ENCODE peak calls at places on chromosome 6, in five cellular contexts. A is fibroblast of the aortic adventitia, S is Peyer's patch, F is tibial artery, Y is fibroblast of mammary gland. C is an unnamed sample.

GRCh38 chr6:117195728-117196127 is 69.6 kb upstream of the VGLL2 start:
- DNase-seq in A (no peak), S (no peak), F (no peak), Y (no peak), C (no peak)

GRCh38 chr6:87661016-87661415 is 41.0 kb downstream of the AKIRIN2 start:
- DNase-seq in A (peak; percentile 40), S (no peak), F (no peak), Y (peak; percentile 56), C (no peak)

GRCh38 chr6:118598324-118598723 is 50.2 kb downstream of the PLN start:
- DNase-seq in A (no peak), S (no peak), F (no peak), Y (no peak), C (no peak)

GRCh38 chr6:45728674-45729073 is 287.0 kb downstream of the CLIC5 start:
- DNase-seq in A (peak; percentile 34), S (no peak), F (no peak), Y (peak; percentile 65), C (no peak)

GRCh38 chr6:124924333-124924759 is 37.9 kb upstream of the RNF217 start:
- DNase-seq in A (peak; percentile 26), S (no peak), F (no peak), Y (no peak), C (no peak)

GRCh38 chr6:52726741-52727535 is 36.3 kb downstream of the GSTA2 start:
- DNase-seq in A (no peak), S (no peak), F (no peak), Y (no peak), C (no peak)

GRCh38 chr6:13614926-13615801 is at the start of gene NOL7:
- DNase-seq in A (peak; percentile 99), S (peak; percentile 95), F (peak; percentile 96), Y (peak; percentile 99), C (peak; percentile 99)

GRCh38 chr6:169722362-169723199 is 1.7 kb downstream of the PHF10 start:
- DNase-seq in A (peak; percentile 81), S (peak; percentile 39), F (peak; percentile 42), Y (peak; percentile 80), C (no peak)

GRCh38 chr6:56349196-56349595 is 101.8 kb upstream of the COL21A1 start:
- DNase-seq in A (peak; percentile 72), S (no peak), F (no peak), Y (peak; percentile 67), C (no peak)

GRCh38 chr6:52995913-52996685 is 1.0 kb upstream of the GSTA4 start:
- DNase-seq in A (peak; percentile 88), S (peak; percentile 31), F (peak; percentile 41), Y (peak; percentile 88), C (peak; percentile 32)

GRCh38 chr6:38495922-38496635 is 143.7 kb downstream of the BTBD9 start:
- DNase-seq in A (no peak), S (no peak), F (no peak), Y (no peak), C (no peak)

GRCh38 chr6:167079853-167080297 is 43.0 kb upstream of the CCR6 start:
- DNase-seq in A (no peak), S (peak; percentile 81), F (no peak), Y (no peak), C (no peak)
- TF ChIP-seq CTCF in A (no peak), S (peak; percentile 51), F (no peak), Y (no peak), C (no peak)

GRCh38 chr6:30171677-30172471 is 8.5 kb downstream of the TRIM15 start:
- DNase-seq in A (peak; percentile 8), S (no peak), F (no peak), Y (peak; percentile 19), C (no peak)
- H3K4me3 ChIP-seq in A (no peak overlapping the region), S (no peak overlapping the region), F (no peak overlapping the region), Y (no peak overlapping the region), C (no peak overlapping the region)

GRCh38 chr6:659179-659578 is 2.3 kb upstream of the HUS1B start:
- DNase-seq in A (no peak), S (no peak), F (no peak), Y (no peak), C (no peak)
- TF ChIP-seq CTCF in A (no peak), S (no peak), F (no peak), Y (no peak), C (no peak)

DNA sequence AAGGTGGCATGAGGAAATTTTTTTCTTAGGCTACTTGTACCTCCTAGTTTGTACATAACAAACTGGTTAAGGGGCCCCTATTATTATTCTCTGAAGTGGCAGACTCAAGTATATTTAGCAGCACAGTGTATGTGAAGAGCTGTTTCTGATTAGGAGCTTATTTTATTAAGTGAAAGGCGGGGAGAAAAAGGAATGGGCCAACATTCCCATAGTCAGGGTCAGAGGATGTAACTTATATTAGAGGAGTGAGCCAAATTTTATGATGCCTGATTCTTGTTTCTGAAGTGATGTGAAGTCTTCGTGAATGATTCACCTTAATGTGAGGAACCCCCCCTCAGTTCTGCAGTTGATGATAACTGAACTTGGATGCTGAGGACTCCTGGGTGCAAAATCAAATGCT is 2.8 kb downstream of the HECA start:
- DNase-seq in A (peak; percentile 26), S (no peak), F (no peak), Y (peak; percentile 43), C (no peak)
- H3K4me3 ChIP-seq in A (no peak overlapping the region), S (no peak overlapping the region), F (no peak overlapping the region), Y (no peak overlapping the region), C (no peak overlapping the region)

GRCh38 chr6:166997348-166997747 is 1.8 kb upstream of the CEP43 start:
- DNase-seq in A (no peak), S (no peak), F (no peak), Y (no peak), C (no peak)
- TF ChIP-seq CTCF in A (no peak), S (no peak), F (no peak), Y (no peak), C (no peak)

GRCh38 chr6:44202972-44203750 is 13.6 kb upstream of the MYMX start:
- DNase-seq in A (no peak), S (no peak), F (no peak), Y (no peak), C (no peak)
- H3K4me3 ChIP-seq in A (no peak overlapping the region), S (no peak overlapping the region), F (no peak overlapping the region), Y (no peak overlapping the region), C (no peak overlapping the region)

GRCh38 chr6:36505744-36506534 is 41.3 kb downstream of the STK38 start:
- DNase-seq in A (no peak), S (no peak), F (no peak), Y (no peak), C (no peak)

GRCh38 chr6:36506617-36507016 is 40.7 kb downstream of the STK38 start:
- DNase-seq in A (no peak), S (no peak), F (no peak), Y (no peak), C (no peak)

GRCh38 chr6:36504982-36505381 is 42.3 kb downstream of the STK38 start:
- DNase-seq in A (peak; percentile 29), S (no peak), F (no peak), Y (peak; percentile 63), C (no peak)

GRCh38 chr6:36510365-36510764 is 36.9 kb downstream of the STK38 start:
- DNase-seq in A (no peak), S (no peak), F (no peak), Y (no peak), C (no peak)

DNA sequence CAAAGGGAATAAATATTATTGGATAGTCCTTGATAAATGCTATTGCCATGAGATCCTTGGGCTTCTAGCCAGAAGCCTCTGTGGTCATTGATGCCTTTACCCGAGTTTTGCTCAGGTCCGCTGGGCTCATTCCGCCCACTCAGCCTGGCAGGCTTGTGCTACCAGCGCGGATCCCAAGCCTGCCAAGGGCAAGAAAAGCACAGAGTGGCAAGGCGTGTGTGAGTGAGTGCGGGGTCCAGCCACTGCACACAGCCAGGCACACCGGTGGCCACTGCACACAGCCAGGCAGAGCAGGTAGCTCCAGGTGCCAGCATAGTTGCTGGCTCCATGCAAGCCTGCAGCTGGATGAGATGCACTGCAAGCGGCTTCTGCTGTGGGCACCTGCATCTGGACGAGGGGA is 38.7 kb downstream of the STK38 start:
- DNase-seq in A (no peak), S (no peak), F (no peak), Y (no peak), C (no peak)
- TF ChIP-seq CTCF in A (no peak), S (no peak), F (no peak), Y (no peak), C (no peak)

GRCh38 chr6:136762022-136762975 is 30.0 kb downstream of the MAP3K5 start:
- DNase-seq in A (no peak), S (no peak), F (no peak), Y (no peak), C (no peak)

GRCh38 chr6:136763255-136763654 is 29.0 kb downstream of the MAP3K5 start:
- DNase-seq in A (no peak), S (no peak), F (no peak), Y (no peak), C (no peak)

GRCh38 chr6:136763716-136764521 is 28.4 kb downstream of the MAP3K5 start:
- DNase-seq in A (no peak), S (peak; percentile 46), F (no peak), Y (no peak), C (no peak)

GRCh38 chr6:136764522-136764993 is 27.7 kb downstream of the MAP3K5 start:
- DNase-seq in A (no peak), S (peak; percentile 64), F (no peak), Y (no peak), C (no peak)

DNA sequence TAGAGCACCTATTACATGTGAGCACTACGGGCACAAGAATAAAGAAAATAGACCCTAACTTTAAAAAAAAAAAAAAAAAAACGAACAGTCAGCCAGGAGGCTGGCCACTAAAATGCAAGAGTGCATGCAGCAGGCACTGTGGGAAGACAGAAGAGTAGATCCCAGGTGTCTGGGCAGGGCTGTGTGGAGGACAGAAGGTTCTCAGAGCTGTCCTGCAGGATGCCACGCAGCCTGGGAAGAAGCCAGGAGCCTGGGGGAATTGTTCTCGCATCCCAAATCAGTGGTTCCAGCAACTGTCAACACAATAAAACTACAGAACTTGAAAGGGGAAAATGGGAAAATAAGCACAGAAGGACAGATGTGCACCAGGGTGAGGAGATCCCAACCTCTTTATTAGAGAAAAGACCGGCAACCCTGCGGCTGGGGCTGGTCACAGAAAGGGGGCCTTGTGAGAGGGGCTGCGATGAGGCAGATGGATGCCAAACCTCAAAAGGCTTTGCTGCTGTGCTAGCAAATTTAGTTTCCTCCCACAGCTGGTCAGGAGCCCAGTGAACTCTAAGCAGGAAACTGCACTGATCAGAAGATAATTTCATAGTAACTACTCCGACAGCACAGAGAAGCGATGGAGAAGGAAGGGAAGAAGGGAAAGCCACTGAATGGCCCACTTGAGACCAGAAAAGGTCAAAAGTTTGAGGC is 30.9 kb downstream of the MAP3K5 start:
- DNase-seq in A (peak; percentile 31), S (peak; percentile 52), F (no peak), Y (peak; percentile 42), C (no peak)
- H3K4me3 ChIP-seq in A (peak overlapping the region; percentile 37), S (no peak overlapping the region), F (peak overlapping the region; percentile 24), Y (no peak overlapping the region), C (no peak overlapping the region)